ENCODE peak calls at places on chromosomes 13 and 19, in six cellular contexts. A, G, D, P, B and Y are unnamed samples.
A peak's percentile ranks its signal among the peaks of the same experiment; 100 is the strongest.

GRCh38 chr13:29081697-29082440 is 261.7 kb downstream of the MTUS2 start:
- DNase-seq in B (no peak), P (no peak), A (no peak), D (no peak), G (no peak), Y (no peak)

GRCh38 chr13:48232420-48233096 is 448 bp upstream of the ITM2B start:
- DNase-seq in G (no peak), P (no peak), B (peak; percentile 42), A (no peak), D (no peak), Y (no peak)

GRCh38 chr13:114147803-114148520 is 15.5 kb upstream of the RASA3 start:
- DNase-seq in G (no peak), P (no peak), D (no peak), A (no peak), B (no peak), Y (no peak)

GRCh38 chr13:50238922-50239321 is 223.7 kb downstream of the KCNRG start:
- DNase-seq in B (no peak), A (no peak), G (no peak), P (no peak), D (no peak), Y (no peak)

GRCh38 chr13:46963874-46964273 is 67.0 kb upstream of the HTR2A start:
- DNase-seq in D (no peak), P (peak; percentile 25), B (no peak), A (no peak), G (no peak), Y (no peak)

GRCh38 chr13:112510987-112511715 is 76.8 kb downstream of the TUBGCP3 start:
- DNase-seq in G (peak; percentile 4), P (no peak), D (no peak), A (no peak), B (peak; percentile 10), Y (no peak)

GRCh38 chr19:18224525-18225354 is 1.5 kb downstream of the PDE4C start:
- DNase-seq in B (peak; percentile 94), D (peak; percentile 99), P (peak; percentile 98), A (peak; percentile 96), G (peak; percentile 99), Y (peak; percentile 99)

GRCh38 chr13:74767031-74767430 is 632.8 kb upstream of the KLF12 start:
- DNase-seq in P (no peak), G (peak; percentile 72), A (no peak), B (peak; percentile 70), D (no peak), Y (no peak)

GRCh38 chr19:18921593-18921992 is 2.1 kb downstream of the DDX49 start:
- DNase-seq in P (no peak), G (no peak), B (no peak), D (no peak), A (no peak), Y (no peak)

GRCh38 chr13:38607136-38607535 is 79.7 kb upstream of the FREM2 start:
- DNase-seq in G (no peak), D (no peak), P (no peak), B (no peak), A (no peak), Y (no peak)

GRCh38 chr13:45879666-45880065 is 28.1 kb upstream of the SIAH3 start:
- DNase-seq in A (no peak), P (no peak), D (no peak), B (peak; percentile 33), G (no peak), Y (peak; percentile 34)
- TF ChIP-seq CTCF in A (peak; percentile 41), P (peak; percentile 41), D (peak; percentile 71), B (peak; percentile 55), G (peak; percentile 52), Y (peak; percentile 34)

GRCh38 chr19:46927106-46927505 is 66.3 kb downstream of the ARHGAP35 start:
- DNase-seq in B (peak; percentile 98), P (no peak), G (no peak), D (no peak), A (no peak), Y (no peak)

GRCh38 chr19:46931197-46931596 is 70.4 kb downstream of the ARHGAP35 start:
- DNase-seq in D (no peak), B (no peak), G (no peak), A (no peak), P (no peak), Y (no peak)

GRCh38 chr19:46927893-46928292 is 67.1 kb downstream of the ARHGAP35 start:
- DNase-seq in B (no peak), D (no peak), A (no peak), G (no peak), P (no peak), Y (no peak)

GRCh38 chr19:46926201-46927071 is 65.6 kb downstream of the ARHGAP35 start:
- DNase-seq in D (no peak), P (no peak), B (no peak), A (no peak), G (no peak), Y (no peak)

DNA sequence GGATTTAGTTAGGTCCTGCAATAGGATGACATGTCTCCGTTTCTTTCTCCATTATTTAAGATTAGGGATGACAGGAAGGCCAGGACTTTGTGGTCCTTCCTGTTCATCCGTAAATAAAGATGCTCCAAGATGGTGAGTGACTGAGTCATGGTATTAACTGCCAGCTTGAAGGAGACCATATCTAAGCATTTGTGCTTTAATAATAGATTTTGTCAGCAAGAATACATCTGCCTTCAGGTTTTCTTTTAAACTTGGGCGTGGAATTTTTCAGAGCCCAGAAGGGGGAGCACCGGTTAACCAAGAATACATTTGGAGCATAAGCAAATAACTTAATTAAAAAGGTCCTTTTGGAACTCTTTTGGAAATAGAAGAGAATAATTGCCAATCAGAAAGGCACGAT is 68.2 kb downstream of the ARHGAP35 start:
- DNase-seq in G (no peak), D (no peak), B (no peak), P (no peak), A (no peak), Y (no peak)
- TF ChIP-seq CTCF in G (peak; percentile 48), D (no peak), B (no peak), P (peak; percentile 22), A (peak; percentile 11), Y (no peak)

GRCh38 chr19:15900504-15900903 is 2.6 kb upstream of the CYP4F2 start:
- DNase-seq in G (no peak), P (no peak), B (no peak), A (no peak), D (no peak), Y (no peak)
- TF ChIP-seq CTCF in G (no peak), P (no peak), B (no peak), A (no peak), D (no peak), Y (no peak)

GRCh38 chr13:110801044-110801443 is 87.5 kb downstream of the ING1 start:
- DNase-seq in B (no peak), G (no peak), P (no peak), D (no peak), A (no peak), Y (no peak)
- TF ChIP-seq CTCF in B (no peak), G (no peak), P (no peak), D (no peak), A (no peak), Y (no peak)

DNA sequence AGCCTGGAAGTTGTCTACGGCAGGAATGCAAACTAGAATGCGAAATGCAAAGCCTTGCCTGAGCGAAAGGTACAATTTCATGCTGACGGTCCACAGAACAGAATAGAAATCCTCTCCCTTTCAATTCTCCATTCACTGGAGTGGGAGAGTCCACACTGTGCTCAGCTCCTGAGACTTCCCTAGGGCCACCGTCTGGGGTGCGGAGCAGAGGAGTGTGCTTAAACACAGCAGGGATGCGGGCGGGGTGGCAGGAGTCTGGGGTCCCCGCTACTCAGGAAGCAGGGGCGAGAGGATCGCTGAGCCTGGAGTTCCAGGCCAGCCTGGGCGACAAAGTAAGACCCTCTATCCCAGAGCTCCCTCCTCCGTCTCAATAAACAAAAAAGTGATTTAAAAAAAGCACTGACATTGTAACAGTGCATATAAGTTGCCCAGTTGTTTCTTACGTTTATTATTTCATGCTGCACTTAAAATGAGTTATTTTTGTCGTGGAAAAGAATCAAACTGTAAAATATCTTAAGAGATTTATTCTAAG is 614 bp upstream of the ZNF816 start:
- DNase-seq in D (no peak), G (no peak), P (peak; percentile 11), A (no peak), B (no peak), Y (peak; percentile 52)
- TF ChIP-seq CTCF in D (no peak), G (no peak), P (no peak), A (no peak), B (no peak), Y (no peak)